ENCODE peak calls at places on chromosome 10, in four cellular contexts. One of them, this sample, is unnamed.

GRCh38 chr10:13990918-13991317 is 339.8 kb downstream of the FRMD4A start:
- DNase-seq in anterior cingulate cortex: no peak
- DNase-seq in stimulated activated CD4-positive, alpha-beta T cell treated with anti-CD3 and anti-CD28 coated beads, Interleukin-15, amount 100 ng/mL, for 1 hour: no peak
- DNase-seq in AG09319: peak
- DNase-seq in this sample: no peak

GRCh38 chr10:127408733-127409132 is 140.4 kb upstream of the NPS start:
- DNase-seq in anterior cingulate cortex: no peak
- DNase-seq in stimulated activated CD4-positive, alpha-beta T cell treated with anti-CD3 and anti-CD28 coated beads, Interleukin-15, amount 100 ng/mL, for 1 hour: no peak
- DNase-seq in AG09319: peak
- DNase-seq in this sample: no peak

GRCh38 chr10:132724436-132724835 is 61.5 kb downstream of the NKX6-2 start:
- DNase-seq in stimulated activated CD4-positive, alpha-beta T cell treated with anti-CD3 and anti-CD28 coated beads, Interleukin-15, amount 100 ng/mL, for 1 hour: no peak
- DNase-seq in AG09319: no peak
- DNase-seq in anterior cingulate cortex: no peak
- DNase-seq in this sample: no peak

GRCh38 chr10:99667108-99667751 is 7.9 kb downstream of the ENTPD7 start:
- DNase-seq in stimulated activated CD4-positive, alpha-beta T cell treated with anti-CD3 and anti-CD28 coated beads, Interleukin-15, amount 100 ng/mL, for 1 hour: no peak
- DNase-seq in anterior cingulate cortex: no peak
- DNase-seq in AG09319: no peak
- DNase-seq in this sample: no peak

GRCh38 chr10:72087969-72088878 is at the start of gene SPOCK2:
- DNase-seq in AG09319: no peak
- DNase-seq in anterior cingulate cortex: peak
- DNase-seq in stimulated activated CD4-positive, alpha-beta T cell treated with anti-CD3 and anti-CD28 coated beads, Interleukin-15, amount 100 ng/mL, for 1 hour: peak
- DNase-seq in this sample: peak

GRCh38 chr10:103244663-103245271 is 920 bp upstream of the RPEL1 start:
- DNase-seq in anterior cingulate cortex: peak
- DNase-seq in stimulated activated CD4-positive, alpha-beta T cell treated with anti-CD3 and anti-CD28 coated beads, Interleukin-15, amount 100 ng/mL, for 1 hour: peak
- DNase-seq in AG09319: peak
- DNase-seq in this sample: peak

GRCh38 chr10:24850726-24851300 is 101.6 kb downstream of the PRTFDC1 start:
- DNase-seq in anterior cingulate cortex: no peak
- DNase-seq in stimulated activated CD4-positive, alpha-beta T cell treated with anti-CD3 and anti-CD28 coated beads, Interleukin-15, amount 100 ng/mL, for 1 hour: no peak
- DNase-seq in AG09319: no peak
- DNase-seq in this sample: no peak

GRCh38 chr10:7545256-7545655 is 121.5 kb downstream of the ITIH5 start:
- DNase-seq in AG09319: no peak
- DNase-seq in stimulated activated CD4-positive, alpha-beta T cell treated with anti-CD3 and anti-CD28 coated beads, Interleukin-15, amount 100 ng/mL, for 1 hour: no peak
- DNase-seq in anterior cingulate cortex: no peak
- DNase-seq in this sample: no peak

GRCh38 chr10:70899096-70899495 is 10.7 kb upstream of the PCBD1 start:
- DNase-seq in stimulated activated CD4-positive, alpha-beta T cell treated with anti-CD3 and anti-CD28 coated beads, Interleukin-15, amount 100 ng/mL, for 1 hour: no peak
- DNase-seq in AG09319: no peak
- DNase-seq in anterior cingulate cortex: no peak
- DNase-seq in this sample: no peak

GRCh38 chr10:1291178-1292090 is 235.2 kb downstream of the WDR37 start:
- DNase-seq in stimulated activated CD4-positive, alpha-beta T cell treated with anti-CD3 and anti-CD28 coated beads, Interleukin-15, amount 100 ng/mL, for 1 hour: no peak
- DNase-seq in anterior cingulate cortex: no peak
- DNase-seq in AG09319: no peak
- DNase-seq in this sample: no peak

This sample was measured in hippocampal formation.